ENCODE peak calls at places on chromosomes 7 and 10, in six cellular contexts. Y is hepatic stellate cell, D is sigmoid colon, F is Calu3, W is NCI-H1105, B is NCI-H2081 treated with DMSO at 0.1 percent for 48 hours. H is an unnamed sample.

GRCh38 chr7:27782849-27783248 is 42.9 kb downstream of the TAX1BP1 start:
- DNase-seq in W (no peak), D (no peak), B (no peak), Y (no peak), F (no peak), H (no peak)

GRCh38 chr10:5583525-5584175 is 58.9 kb downstream of the CALML3 start:
- DNase-seq in Y (no peak), D (peak), B (peak), W (peak), F (no peak), H (peak)

GRCh38 chr7:805261-805660 is 27.0 kb upstream of the SUN1 start:
- DNase-seq in F (no peak), W (no peak), B (no peak), D (no peak), Y (no peak), H (no peak)

GRCh38 chr10:7333995-7334964 is 76.6 kb downstream of the SFMBT2 start:
- DNase-seq in Y (no peak), B (no peak), W (no peak), D (no peak), F (no peak), H (no peak)

GRCh38 chr7:132790104-132790503 is 213.8 kb upstream of the PLXNA4 start:
- DNase-seq in F (no peak), B (no peak), Y (no peak), W (no peak), D (no peak), H (no peak)

GRCh38 chr7:151312831-151313809 is 28.5 kb upstream of the NUB1 start:
- DNase-seq in Y (no peak), D (no peak), W (no peak), B (no peak), F (no peak), H (no peak)

GRCh38 chr7:96331233-96331632 is 9.3 kb upstream of the SLC25A13 start:
- DNase-seq in Y (no peak), W (no peak), F (no peak), B (no peak), D (no peak), H (no peak)

GRCh38 chr7:98733036-98733435 is 116.0 kb downstream of the NPTX2 start:
- DNase-seq in D (no peak), W (no peak), Y (peak), B (no peak), F (peak), H (no peak)

GRCh38 chr7:73746378-73746777 is 7.8 kb upstream of the ABHD11 start:
- DNase-seq in Y (no peak), F (no peak), D (no peak), W (no peak), B (no peak), H (peak)

GRCh38 chr10:71442859-71443570 is 46.3 kb downstream of the CDH23 start:
- DNase-seq in D (no peak), F (no peak), Y (no peak), W (no peak), B (no peak), H (no peak)

GRCh38 chr7:88111136-88111748 is 108.6 kb downstream of the SRI start:
- DNase-seq in F (no peak), B (peak), D (no peak), W (peak), Y (peak), H (peak)

GRCh38 chr7:88306590-88307048 is at the start of gene STEAP4:
- DNase-seq in F (peak), W (no peak), Y (peak), B (no peak), D (peak), H (peak)

GRCh38 chr10:6543431-6544005 is 36.6 kb downstream of the PRKCQ start:
- DNase-seq in F (no peak), Y (no peak), D (no peak), W (no peak), B (no peak), H (no peak)

GRCh38 chr7:107994366-107994765 is 8.6 kb downstream of the LAMB1 start:
- DNase-seq in D (no peak), W (no peak), B (no peak), Y (no peak), F (no peak), H (no peak)

GRCh38 chr10:47360419-47361040 is 12.4 kb downstream of the RBP3 start:
- DNase-seq in Y (no peak), W (no peak), F (no peak), B (no peak), D (no peak), H (no peak)

GRCh38 chr7:151311294-151311864 is 30.2 kb upstream of the NUB1 start:
- DNase-seq in B (no peak), F (peak), Y (no peak), D (no peak), W (no peak), H (no peak)

GRCh38 chr7:149831730-149832219 is 6.4 kb upstream of the ZNF862 start:
- DNase-seq in B (no peak), W (no peak), Y (no peak), F (no peak), D (peak), H (no peak)

GRCh38 chr7:107754642-107755041 is 10.7 kb downstream of the CBLL1 start:
- DNase-seq in D (no peak), B (no peak), W (no peak), Y (no peak), F (no peak), H (no peak)

GRCh38 chr10:28135258-28135657 is 136.4 kb upstream of the ODAD2 start:
- DNase-seq in B (no peak), F (no peak), W (no peak), D (no peak), Y (no peak), H (no peak)

GRCh38 chr10:69731698-69732097 is 70.0 kb upstream of the COL13A1 start:
- DNase-seq in W (no peak), B (no peak), F (no peak), Y (no peak), D (peak), H (no peak)

GRCh38 chr7:26334171-26334570 is 42.5 kb downstream of the SNX10 start:
- DNase-seq in W (no peak), F (no peak), B (no peak), D (no peak), Y (no peak), H (no peak)

GRCh38 chr10:61634711-61635110 is 28.0 kb upstream of the CABCOCO1 start:
- DNase-seq in W (no peak), Y (peak), D (no peak), B (no peak), F (no peak), H (no peak)

GRCh38 chr7:18202315-18203045 is 174.8 kb upstream of the PRPS1L1 start:
- DNase-seq in F (no peak), W (no peak), B (no peak), D (no peak), Y (no peak), H (no peak)

GRCh38 chr7:47361746-47362215 is 220.1 kb downstream of the TNS3 start:
- DNase-seq in W (no peak), D (no peak), F (peak), Y (peak), B (no peak), H (no peak)

GRCh38 chr7:123580406-123581161 is 21.0 kb upstream of the ASB15 start:
- DNase-seq in W (no peak), Y (peak), B (no peak), F (peak), D (no peak), H (no peak)

GRCh38 chr10:80132299-80133139 is at the start of gene PLAC9:
- DNase-seq in D (peak), Y (peak), W (no peak), F (peak), B (no peak), H (no peak)

GRCh38 chr7:48411619-48412018 is 240.4 kb downstream of the ABCA13 start:
- DNase-seq in D (no peak), F (no peak), Y (no peak), W (no peak), B (no peak), H (no peak)

GRCh38 chr7:139828880-139829653 is at the start of gene TBXAS1:
- DNase-seq in W (no peak), D (no peak), Y (no peak), B (no peak), F (peak), H (peak)

H was measured in LNCaP clone FGC.